ENCODE peak calls at places on chromosomes 12 and 14, in nine cellular contexts. One of them, this sample, is unnamed.

GRCh38 chr12:113955109-113955970 is 10.8 kb downstream of the RBM19 start:
- DNase-seq in left ventricle myocardium superior: no peak
- DNase-seq in AG09319: no peak
- DNase-seq in cardiac fibroblast: peak
- DNase-seq in NCI-H1092 treated with DMSO at 0.1 percent for 48 hours: peak
- DNase-seq in left cardiac atrium: no peak
- DNase-seq in GM12864: no peak
- DNase-seq in ureter: no peak
- DNase-seq in A549: peak
- DNase-seq in this sample: no peak

GRCh38 chr12:104167519-104168458 is 29.8 kb upstream of the NFYB start:
- DNase-seq in left ventricle myocardium superior: no peak
- DNase-seq in AG09319: no peak
- DNase-seq in cardiac fibroblast: no peak
- DNase-seq in NCI-H1092 treated with DMSO at 0.1 percent for 48 hours: no peak
- DNase-seq in left cardiac atrium: no peak
- DNase-seq in GM12864: no peak
- DNase-seq in ureter: no peak
- DNase-seq in A549: no peak
- DNase-seq in this sample: no peak

GRCh38 chr14:61184117-61184516 is 97.0 kb downstream of the TMEM30B start:
- DNase-seq in left ventricle myocardium superior: no peak
- DNase-seq in AG09319: peak
- DNase-seq in cardiac fibroblast: peak
- DNase-seq in NCI-H1092 treated with DMSO at 0.1 percent for 48 hours: no peak
- DNase-seq in left cardiac atrium: no peak
- DNase-seq in GM12864: no peak
- DNase-seq in ureter: no peak
- DNase-seq in A549: no peak
- DNase-seq in this sample: no peak

GRCh38 chr12:8780389-8780788 is 42.0 kb upstream of the A2ML1 start:
- DNase-seq in left ventricle myocardium superior: no peak
- DNase-seq in AG09319: no peak
- DNase-seq in cardiac fibroblast: peak
- DNase-seq in NCI-H1092 treated with DMSO at 0.1 percent for 48 hours: no peak
- DNase-seq in left cardiac atrium: no peak
- DNase-seq in GM12864: no peak
- DNase-seq in ureter: no peak
- DNase-seq in A549: peak
- DNase-seq in this sample: no peak

GRCh38 chr12:75207338-75208083 is 2.1 kb downstream of the KCNC2 start:
- DNase-seq in left ventricle myocardium superior: no peak
- DNase-seq in AG09319: no peak
- DNase-seq in cardiac fibroblast: no peak
- DNase-seq in NCI-H1092 treated with DMSO at 0.1 percent for 48 hours: no peak
- DNase-seq in left cardiac atrium: no peak
- DNase-seq in GM12864: no peak
- DNase-seq in ureter: no peak
- DNase-seq in A549: no peak
- DNase-seq in this sample: no peak

GRCh38 chr12:116540617-116541152 is 18.5 kb upstream of the MAP1LC3B2 start:
- DNase-seq in left ventricle myocardium superior: no peak
- DNase-seq in AG09319: no peak
- DNase-seq in cardiac fibroblast: no peak
- DNase-seq in NCI-H1092 treated with DMSO at 0.1 percent for 48 hours: no peak
- DNase-seq in left cardiac atrium: no peak
- DNase-seq in GM12864: no peak
- DNase-seq in ureter: no peak
- DNase-seq in A549: no peak
- DNase-seq in this sample: no peak

GRCh38 chr12:15979096-15980091 is 68.3 kb downstream of the DERA start:
- DNase-seq in left ventricle myocardium superior: peak
- DNase-seq in AG09319: peak
- DNase-seq in cardiac fibroblast: peak
- DNase-seq in NCI-H1092 treated with DMSO at 0.1 percent for 48 hours: no peak
- DNase-seq in left cardiac atrium: no peak
- DNase-seq in GM12864: no peak
- DNase-seq in ureter: no peak
- DNase-seq in A549: peak
- DNase-seq in this sample: peak

GRCh38 chr12:9792961-9793617 is 32.4 kb upstream of the CD69 start:
- DNase-seq in left ventricle myocardium superior: no peak
- DNase-seq in AG09319: no peak
- DNase-seq in cardiac fibroblast: peak
- DNase-seq in NCI-H1092 treated with DMSO at 0.1 percent for 48 hours: no peak
- DNase-seq in left cardiac atrium: no peak
- DNase-seq in GM12864: no peak
- DNase-seq in ureter: no peak
- DNase-seq in A549: no peak
- DNase-seq in this sample: no peak

GRCh38 chr12:116318738-116319050 is 41.2 kb upstream of the MED13L start:
- DNase-seq in left ventricle myocardium superior: no peak
- DNase-seq in AG09319: no peak
- DNase-seq in cardiac fibroblast: no peak
- DNase-seq in NCI-H1092 treated with DMSO at 0.1 percent for 48 hours: peak
- DNase-seq in left cardiac atrium: no peak
- DNase-seq in GM12864: no peak
- DNase-seq in ureter: no peak
- DNase-seq in A549: no peak
- DNase-seq in this sample: no peak

GRCh38 chr12:8949525-8950286 is at the start of gene M6PR:
- DNase-seq in left ventricle myocardium superior: peak
- DNase-seq in AG09319: peak
- DNase-seq in cardiac fibroblast: peak
- DNase-seq in NCI-H1092 treated with DMSO at 0.1 percent for 48 hours: peak
- DNase-seq in left cardiac atrium: peak
- DNase-seq in GM12864: peak
- DNase-seq in ureter: peak
- DNase-seq in A549: peak
- DNase-seq in this sample: peak

GRCh38 chr12:52798671-52799497 is 3.0 kb upstream of the KRT3 start:
- DNase-seq in left ventricle myocardium superior: no peak
- DNase-seq in AG09319: no peak
- DNase-seq in cardiac fibroblast: peak
- DNase-seq in NCI-H1092 treated with DMSO at 0.1 percent for 48 hours: no peak
- DNase-seq in left cardiac atrium: no peak
- DNase-seq in GM12864: no peak
- DNase-seq in ureter: no peak
- DNase-seq in A549: peak
- DNase-seq in this sample: no peak

GRCh38 chr12:19151298-19151697 is 21.8 kb downstream of the PLEKHA5 start:
- DNase-seq in left ventricle myocardium superior: no peak
- DNase-seq in AG09319: no peak
- DNase-seq in cardiac fibroblast: no peak
- DNase-seq in NCI-H1092 treated with DMSO at 0.1 percent for 48 hours: no peak
- DNase-seq in left cardiac atrium: no peak
- DNase-seq in GM12864: no peak
- DNase-seq in ureter: no peak
- DNase-seq in A549: no peak
- DNase-seq in this sample: no peak